ENCODE peak calls at places on chromosomes 7 and 10, in six cellular contexts. One of them, this sample, is unnamed.
A peak's percentile ranks its signal among the peaks of the same experiment; 100 is the strongest.

GRCh38 chr10:34758447-34758996 is 56.6 kb downstream of the PARD3 start:
- DNase-seq in fibroblast of lung: peak; percentile 96
- DNase-seq in K562: peak; percentile 39
- DNase-seq in tibial artery: no peak
- DNase-seq in A549: peak; percentile 89
- DNase-seq in heart right ventricle: no peak
- DNase-seq in this sample: no peak

GRCh38 chr7:112907658-112908057 is 117.5 kb upstream of the TMEM168 start:
- DNase-seq in fibroblast of lung: no peak
- DNase-seq in K562: no peak
- DNase-seq in tibial artery: no peak
- DNase-seq in A549: no peak
- DNase-seq in heart right ventricle: no peak
- DNase-seq in this sample: no peak

GRCh38 chr10:106573106-106573505 is 591.4 kb downstream of the SORCS1 start:
- DNase-seq in fibroblast of lung: peak; percentile 60
- DNase-seq in K562: no peak
- DNase-seq in tibial artery: no peak
- DNase-seq in A549: no peak
- DNase-seq in heart right ventricle: no peak
- DNase-seq in this sample: no peak

GRCh38 chr7:27374958-27375841 is 132.6 kb downstream of the EVX1 start:
- DNase-seq in fibroblast of lung: no peak
- DNase-seq in K562: no peak
- DNase-seq in tibial artery: no peak
- DNase-seq in A549: no peak
- DNase-seq in heart right ventricle: no peak
- DNase-seq in this sample: no peak

GRCh38 chr7:98360221-98361124 is 40.4 kb downstream of the BAIAP2L1 start:
- DNase-seq in fibroblast of lung: no peak
- DNase-seq in K562: peak; percentile 63
- DNase-seq in tibial artery: no peak
- DNase-seq in A549: peak; percentile 61
- DNase-seq in heart right ventricle: no peak
- DNase-seq in this sample: no peak

GRCh38 chr7:19491821-19492452 is 216.9 kb downstream of the POLR1F start:
- DNase-seq in fibroblast of lung: peak; percentile 36
- DNase-seq in K562: peak; percentile 7
- DNase-seq in tibial artery: no peak
- DNase-seq in A549: peak; percentile 3
- DNase-seq in heart right ventricle: no peak
- DNase-seq in this sample: no peak

GRCh38 chr10:24762161-24762924 is 38.7 kb upstream of the ARHGAP21 start:
- DNase-seq in fibroblast of lung: peak; percentile 47
- DNase-seq in K562: no peak
- DNase-seq in tibial artery: no peak
- DNase-seq in A549: no peak
- DNase-seq in heart right ventricle: no peak
- DNase-seq in this sample: no peak

GRCh38 chr10:3702569-3702968 is 82.4 kb downstream of the KLF6 start:
- DNase-seq in fibroblast of lung: no peak
- DNase-seq in K562: no peak
- DNase-seq in tibial artery: no peak
- DNase-seq in A549: no peak
- DNase-seq in heart right ventricle: no peak
- DNase-seq in this sample: no peak

GRCh38 chr7:75928600-75928939 is 13.6 kb downstream of the POR start:
- DNase-seq in fibroblast of lung: no peak
- DNase-seq in K562: no peak
- DNase-seq in tibial artery: no peak
- DNase-seq in A549: no peak
- DNase-seq in heart right ventricle: no peak
- DNase-seq in this sample: peak; percentile 6

GRCh38 chr7:157472311-157473050 is 135.7 kb downstream of the DNAJB6 start:
- DNase-seq in fibroblast of lung: no peak
- DNase-seq in K562: no peak
- DNase-seq in tibial artery: no peak
- DNase-seq in A549: no peak
- DNase-seq in heart right ventricle: no peak
- DNase-seq in this sample: no peak

GRCh38 chr7:33916357-33917081 is 11.2 kb downstream of the BMPER start:
- DNase-seq in fibroblast of lung: peak; percentile 35
- DNase-seq in K562: no peak
- DNase-seq in tibial artery: no peak
- DNase-seq in A549: no peak
- DNase-seq in heart right ventricle: no peak
- DNase-seq in this sample: no peak

GRCh38 chr10:34498821-34499220 is 316.3 kb downstream of the PARD3 start:
- DNase-seq in fibroblast of lung: no peak
- DNase-seq in K562: no peak
- DNase-seq in tibial artery: no peak
- DNase-seq in A549: no peak
- DNase-seq in heart right ventricle: no peak
- DNase-seq in this sample: no peak

GRCh38 chr7:128000854-128001265 is 30.4 kb downstream of the LRRC4 start:
- DNase-seq in fibroblast of lung: no peak
- DNase-seq in K562: no peak
- DNase-seq in tibial artery: no peak
- DNase-seq in A549: no peak
- DNase-seq in heart right ventricle: no peak
- DNase-seq in this sample: no peak

GRCh38 chr10:3786295-3786981 is 1.4 kb upstream of the KLF6 start:
- DNase-seq in fibroblast of lung: peak; percentile 51
- DNase-seq in K562: no peak
- DNase-seq in tibial artery: no peak
- DNase-seq in A549: no peak
- DNase-seq in heart right ventricle: peak; percentile 60
- DNase-seq in this sample: no peak

GRCh38 chr7:153550173-153550572 is 502.0 kb upstream of the DPP6 start:
- DNase-seq in fibroblast of lung: no peak
- DNase-seq in K562: no peak
- DNase-seq in tibial artery: no peak
- DNase-seq in A549: no peak
- DNase-seq in heart right ventricle: no peak
- DNase-seq in this sample: no peak

GRCh38 chr10:131859341-131860020 is 41.3 kb upstream of the PPP2R2D start:
- DNase-seq in fibroblast of lung: no peak
- DNase-seq in K562: no peak
- DNase-seq in tibial artery: peak; percentile 38
- DNase-seq in A549: no peak
- DNase-seq in heart right ventricle: no peak
- DNase-seq in this sample: no peak

GRCh38 chr7:158821173-158822021 is 7.9 kb downstream of the ESYT2 start:
- DNase-seq in fibroblast of lung: peak; percentile 94
- DNase-seq in K562: peak; percentile 44
- DNase-seq in tibial artery: no peak
- DNase-seq in A549: peak; percentile 67
- DNase-seq in heart right ventricle: no peak
- DNase-seq in this sample: no peak

GRCh38 chr7:90618880-90619279 is 22.8 kb downstream of the CDK14 start:
- DNase-seq in fibroblast of lung: no peak
- DNase-seq in K562: no peak
- DNase-seq in tibial artery: no peak
- DNase-seq in A549: no peak
- DNase-seq in heart right ventricle: no peak
- DNase-seq in this sample: no peak

GRCh38 chr10:48453451-48454301 is 147.2 kb downstream of the MAPK8 start:
- DNase-seq in fibroblast of lung: no peak
- DNase-seq in K562: no peak
- DNase-seq in tibial artery: peak; percentile 58
- DNase-seq in A549: no peak
- DNase-seq in heart right ventricle: no peak
- DNase-seq in this sample: no peak

GRCh38 chr10:133438711-133439273 is 14.4 kb upstream of the SPRN start:
- DNase-seq in fibroblast of lung: no peak
- DNase-seq in K562: peak; percentile 58
- DNase-seq in tibial artery: no peak
- DNase-seq in A549: no peak
- DNase-seq in heart right ventricle: no peak
- DNase-seq in this sample: no peak

GRCh38 chr10:776772-777171 is 87.3 kb upstream of the DIP2C start:
- DNase-seq in fibroblast of lung: no peak
- DNase-seq in K562: no peak
- DNase-seq in tibial artery: no peak
- DNase-seq in A549: no peak
- DNase-seq in heart right ventricle: no peak
- DNase-seq in this sample: no peak

GRCh38 chr10:773562-774161 is 84.2 kb upstream of the DIP2C start:
- DNase-seq in fibroblast of lung: no peak
- DNase-seq in K562: no peak
- DNase-seq in tibial artery: no peak
- DNase-seq in A549: no peak
- DNase-seq in heart right ventricle: no peak
- DNase-seq in this sample: no peak

GRCh38 chr10:774661-775244 is 85.3 kb upstream of the DIP2C start:
- DNase-seq in fibroblast of lung: no peak
- DNase-seq in K562: no peak
- DNase-seq in tibial artery: no peak
- DNase-seq in A549: no peak
- DNase-seq in heart right ventricle: no peak
- DNase-seq in this sample: no peak

GRCh38 chr10:774223-774622 is 84.8 kb upstream of the DIP2C start:
- DNase-seq in fibroblast of lung: no peak
- DNase-seq in K562: no peak
- DNase-seq in tibial artery: no peak
- DNase-seq in A549: no peak
- DNase-seq in heart right ventricle: no peak
- DNase-seq in this sample: no peak

DNA sequence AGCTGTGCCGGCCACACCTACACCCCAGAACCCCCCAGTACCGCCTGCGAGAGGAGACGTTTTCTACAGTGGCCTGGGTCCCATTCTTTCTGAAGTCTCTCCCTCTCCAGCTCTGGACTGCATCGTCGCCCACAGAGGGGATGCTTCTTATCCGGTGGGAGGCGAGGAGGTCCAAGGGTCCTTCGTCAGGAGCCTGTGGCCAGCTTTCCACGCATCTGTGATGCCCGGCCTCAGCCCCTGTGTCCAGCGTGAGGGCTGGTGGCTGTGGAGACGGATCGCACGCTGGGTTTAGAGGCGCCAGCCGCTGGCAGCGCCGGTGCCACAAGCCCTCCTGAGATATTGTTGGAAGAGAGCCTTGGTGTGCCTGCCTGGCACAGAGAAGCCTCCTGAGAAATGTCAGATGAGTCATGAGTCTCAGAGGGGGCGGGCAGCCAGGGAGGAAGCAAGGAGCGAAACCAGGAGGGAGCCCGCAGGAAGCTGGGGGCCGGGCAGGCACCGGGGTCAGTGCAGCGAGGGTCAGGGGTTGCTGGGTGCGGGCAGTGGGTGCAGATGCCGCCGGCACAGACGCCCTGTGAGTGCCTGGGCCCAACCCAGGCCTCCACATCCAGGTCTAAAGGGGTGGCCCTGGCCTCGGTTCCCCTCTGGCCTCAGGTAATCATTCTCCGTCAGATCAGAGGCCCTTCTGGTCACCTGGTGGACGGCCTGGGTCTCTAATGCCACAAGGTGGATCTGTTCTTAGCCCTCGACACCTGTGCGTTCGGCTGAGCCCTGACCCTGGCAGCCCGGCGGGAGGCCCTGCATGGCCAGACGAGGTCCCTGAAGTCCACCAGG is 86.0 kb upstream of the DIP2C start:
- DNase-seq in fibroblast of lung: peak; percentile 51
- DNase-seq in K562: no peak
- DNase-seq in tibial artery: peak; percentile 92
- DNase-seq in A549: no peak
- DNase-seq in heart right ventricle: no peak
- DNase-seq in this sample: no peak
- H3K9me3 ChIP-seq in fibroblast of lung: no peaks in the 10 kb centered on the region
- H3K9me3 ChIP-seq in K562: no peaks in the 10 kb centered on the region
- H3K9me3 ChIP-seq in tibial artery: no peaks in the 10 kb centered on the region
- H3K9me3 ChIP-seq in A549: no peaks in the 10 kb centered on the region
- H3K9me3 ChIP-seq in heart right ventricle: no peaks in the 10 kb centered on the region
- H3K9me3 ChIP-seq in this sample: no peaks in the 10 kb centered on the region

GRCh38 chr10:86956195-86956840 is 1.1 kb downstream of the MMRN2 start:
- DNase-seq in fibroblast of lung: no peak
- DNase-seq in K562: no peak
- DNase-seq in tibial artery: peak; percentile 62
- DNase-seq in A549: no peak
- DNase-seq in heart right ventricle: no peak
- DNase-seq in this sample: no peak

GRCh38 chr10:86952106-86952505 is 5.3 kb downstream of the MMRN2 start:
- DNase-seq in fibroblast of lung: no peak
- DNase-seq in K562: no peak
- DNase-seq in tibial artery: peak; percentile 48
- DNase-seq in A549: no peak
- DNase-seq in heart right ventricle: no peak
- DNase-seq in this sample: no peak

GRCh38 chr10:86955501-86956194 is 1.8 kb downstream of the MMRN2 start:
- DNase-seq in fibroblast of lung: no peak
- DNase-seq in K562: no peak
- DNase-seq in tibial artery: peak; percentile 72
- DNase-seq in A549: no peak
- DNase-seq in heart right ventricle: peak; percentile 67
- DNase-seq in this sample: no peak

GRCh38 chr10:86954681-86955500 is 2.5 kb downstream of the MMRN2 start:
- DNase-seq in fibroblast of lung: no peak
- DNase-seq in K562: no peak
- DNase-seq in tibial artery: peak; percentile 66
- DNase-seq in A549: no peak
- DNase-seq in heart right ventricle: no peak
- DNase-seq in this sample: no peak

GRCh38 chr10:86953747-86954680 is 3.4 kb downstream of the MMRN2 start:
- DNase-seq in fibroblast of lung: peak; percentile 67
- DNase-seq in K562: peak; percentile 71
- DNase-seq in tibial artery: peak; percentile 94
- DNase-seq in A549: no peak
- DNase-seq in heart right ventricle: peak; percentile 87
- DNase-seq in this sample: no peak
- H3K4me3 ChIP-seq in fibroblast of lung: no peak overlapping the region
- H3K4me3 ChIP-seq in K562: no peak overlapping the region
- H3K4me3 ChIP-seq in tibial artery: peak overlapping the region; percentile 20
- H3K4me3 ChIP-seq in A549: no peak overlapping the region
- H3K4me3 ChIP-seq in heart right ventricle: peak overlapping the region; percentile 54
- H3K4me3 ChIP-seq in this sample: no peak overlapping the region

DNA sequence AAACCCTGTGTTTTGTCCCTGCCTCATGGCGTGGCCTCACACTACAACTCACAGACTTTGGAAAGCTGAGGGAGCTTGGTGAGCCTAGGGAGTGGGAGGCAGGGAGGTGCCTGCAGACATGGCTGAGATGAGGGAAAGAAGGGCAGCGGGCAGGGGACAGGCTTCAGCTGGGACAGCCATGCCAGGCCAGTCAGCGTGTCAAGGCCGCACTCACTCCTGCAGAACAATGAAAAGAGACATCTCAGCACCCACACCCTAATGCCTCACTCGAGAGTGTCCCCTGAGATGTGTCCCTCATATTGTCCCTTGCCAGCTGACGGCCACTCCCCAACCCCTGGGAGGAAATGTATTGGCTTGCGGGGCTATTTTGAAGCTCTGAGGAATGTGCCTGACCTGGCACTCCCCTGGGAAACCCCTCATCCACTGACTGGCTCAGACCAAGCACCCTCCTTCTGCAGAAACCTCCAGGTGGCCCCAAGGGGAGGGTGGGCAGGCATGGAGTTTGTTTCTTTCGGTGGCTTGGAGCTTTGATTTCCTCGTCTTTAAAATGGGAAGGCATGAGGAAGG is 31.6 kb downstream of the SH3PXD2A start:
- DNase-seq in fibroblast of lung: no peak
- DNase-seq in K562: no peak
- DNase-seq in tibial artery: no peak
- DNase-seq in A549: no peak
- DNase-seq in heart right ventricle: no peak
- DNase-seq in this sample: no peak
- H3K27ac ChIP-seq in fibroblast of lung: no peak overlapping the region
- H3K27ac ChIP-seq in K562: no peak overlapping the region
- H3K27ac ChIP-seq in tibial artery: no peak overlapping the region
- H3K27ac ChIP-seq in A549: peak overlapping the region; percentile 59
- H3K27ac ChIP-seq in heart right ventricle: no peak overlapping the region
- H3K27ac ChIP-seq in this sample: no peak overlapping the region

GRCh38 chr10:10438335-10439123 is 579.1 kb upstream of the CELF2 start:
- DNase-seq in fibroblast of lung: no peak
- DNase-seq in K562: no peak
- DNase-seq in tibial artery: no peak
- DNase-seq in A549: no peak
- DNase-seq in heart right ventricle: no peak
- DNase-seq in this sample: no peak
- H3K9me3 ChIP-seq in fibroblast of lung: no peaks in the 10 kb centered on the region
- H3K9me3 ChIP-seq in K562: no peaks in the 10 kb centered on the region
- H3K9me3 ChIP-seq in tibial artery: no peaks in the 10 kb centered on the region
- H3K9me3 ChIP-seq in A549: peaks cover 6% of the 10 kb centered on the region
- H3K9me3 ChIP-seq in heart right ventricle: no peaks in the 10 kb centered on the region
- H3K9me3 ChIP-seq in this sample: peaks cover 3% of the 10 kb centered on the region